ENCODE peak calls at places on chromosomes 11 and 22, in nine cellular contexts. L, J, N, M, Z, U, I, X and V are unnamed samples.

GRCh38 chr11:36092314-36093030 is 148.6 kb downstream of the LDLRAD3 start:
- DNase-seq in L (no peak), N (no peak), Z (no peak), M (no peak), X (no peak), J (no peak), I (no peak), U (peak; percentile 43), V (no peak)

GRCh38 chr22:19085233-19086043 is 36.8 kb downstream of the DGCR2 start:
- DNase-seq in Z (peak; percentile 29), N (peak; percentile 13), U (peak; percentile 51), X (no peak), J (no peak), L (no peak), I (no peak), M (no peak), V (no peak)

GRCh38 chr11:212150-213100 is 4.9 kb downstream of the RIC8A start:
- DNase-seq in J (no peak), N (peak; percentile 59), M (no peak), X (no peak), L (no peak), Z (no peak), I (no peak), U (no peak), V (no peak)

GRCh38 chr11:64590763-64591221 is at the start of gene SLC22A12:
- DNase-seq in Z (no peak), N (peak; percentile 58), U (no peak), J (no peak), M (no peak), I (no peak), L (no peak), X (peak; percentile 4), V (no peak)

GRCh38 chr22:46415816-46416536 is 80.5 kb downstream of the TRMU start:
- DNase-seq in J (no peak), N (no peak), I (no peak), X (no peak), Z (no peak), L (no peak), M (no peak), U (no peak), V (no peak)

GRCh38 chr11:63488789-63489188 is 2.2 kb downstream of the PLAAT5 start:
- DNase-seq in J (no peak), M (no peak), Z (no peak), I (no peak), U (no peak), N (no peak), X (no peak), L (no peak), V (no peak)

GRCh38 chr11:67996622-67997459 is 7.1 kb downstream of the UNC93B1 start:
- DNase-seq in I (no peak), M (peak; percentile 68), J (no peak), L (no peak), N (peak; percentile 91), U (peak; percentile 36), Z (no peak), X (peak; percentile 58), V (no peak)

GRCh38 chr22:26893034-26893710 is 235.8 kb downstream of the MIAT start:
- DNase-seq in Z (peak; percentile 11), U (no peak), J (no peak), I (no peak), L (no peak), M (no peak), N (no peak), X (no peak), V (no peak)

GRCh38 chr11:122313581-122313980 is 197.6 kb upstream of the BLID start:
- DNase-seq in X (no peak), I (no peak), J (no peak), L (no peak), U (no peak), N (no peak), Z (peak; percentile 1), M (no peak), V (no peak)

GRCh38 chr22:17733484-17733883 is 40.8 kb downstream of the BID start:
- DNase-seq in N (no peak), U (peak; percentile 35), I (no peak), Z (no peak), X (no peak), M (no peak), J (no peak), L (no peak), V (no peak)

GRCh38 chr22:17258015-17258827 is 39.0 kb upstream of the ADA2 start:
- DNase-seq in J (no peak), M (peak; percentile 87), X (peak; percentile 69), L (no peak), I (peak; percentile 50), U (peak; percentile 37), N (no peak), Z (peak; percentile 53), V (peak; percentile 30)

GRCh38 chr11:12288212-12288933 is 89.0 kb upstream of the PARVA start:
- DNase-seq in U (peak; percentile 97), M (peak; percentile 77), L (peak; percentile 87), X (peak; percentile 75), Z (peak; percentile 66), J (peak; percentile 89), N (peak; percentile 83), I (peak; percentile 44), V (peak; percentile 90)

DNA sequence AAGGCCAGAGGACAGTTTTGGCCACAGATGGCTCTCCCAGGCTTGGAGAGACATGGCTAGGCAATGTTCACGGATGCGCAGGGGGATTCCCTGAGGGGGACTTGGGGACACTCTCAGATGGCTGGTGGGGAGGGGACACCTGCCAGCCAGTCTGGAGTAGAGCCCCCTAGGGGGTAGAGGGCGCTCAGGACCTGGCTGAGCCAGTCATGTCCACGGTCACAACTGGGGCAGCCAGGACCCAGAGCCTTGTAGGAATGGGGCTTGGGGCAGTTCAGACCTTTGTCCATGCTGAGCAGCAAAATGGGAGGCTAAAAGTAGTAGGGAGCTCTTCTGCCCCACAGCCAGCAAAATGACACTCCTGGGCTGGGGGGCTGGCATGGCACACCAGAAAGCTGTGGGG is 1.7 kb downstream of the CSDC2 start:
- DNase-seq in M (no peak), J (no peak), X (no peak), N (no peak), Z (no peak), L (no peak), I (no peak), U (no peak), V (no peak)
- H3K4me3 ChIP-seq in M (no peak overlapping the region), J (no peak overlapping the region), X (peak overlapping the region; percentile 74), N (no peak overlapping the region), Z (no peak overlapping the region), L (peak overlapping the region; percentile 84), I (no peak overlapping the region), U (no peak overlapping the region), V (peak overlapping the region; percentile 27)

GRCh38 chr11:71251761-71252433 is 480 bp downstream of the SHANK2 start:
- DNase-seq in I (no peak), L (no peak), X (no peak), J (no peak), Z (no peak), N (peak; percentile 77), U (peak; percentile 1), M (peak; percentile 55), V (no peak)
- TF ChIP-seq CTCF in I (no peak), L (peak; percentile 6), X (peak; percentile 51), J (peak; percentile 4), Z (peak; percentile 42), N (peak; percentile 47), U (no peak), M (peak; percentile 81), V (no peak)

GRCh38 chr11:118868659-118869058 is 15.0 kb upstream of the CXCR5 start:
- DNase-seq in I (no peak), M (peak; percentile 26), Z (no peak), N (no peak), J (no peak), X (no peak), U (no peak), L (no peak), V (no peak)

GRCh38 chr11:118873804-118874203 is 9.9 kb upstream of the CXCR5 start:
- DNase-seq in U (no peak), N (no peak), Z (no peak), I (no peak), L (no peak), M (no peak), J (no peak), X (no peak), V (no peak)

GRCh38 chr11:118872403-118872821 is 11.3 kb upstream of the CXCR5 start:
- DNase-seq in N (no peak), U (no peak), M (no peak), X (no peak), Z (no peak), L (no peak), J (no peak), I (peak; percentile 56), V (no peak)

GRCh38 chr11:118876261-118876660 is 7.4 kb upstream of the CXCR5 start:
- DNase-seq in Z (no peak), L (no peak), J (no peak), U (no peak), I (no peak), N (no peak), M (no peak), X (no peak), V (no peak)

DNA sequence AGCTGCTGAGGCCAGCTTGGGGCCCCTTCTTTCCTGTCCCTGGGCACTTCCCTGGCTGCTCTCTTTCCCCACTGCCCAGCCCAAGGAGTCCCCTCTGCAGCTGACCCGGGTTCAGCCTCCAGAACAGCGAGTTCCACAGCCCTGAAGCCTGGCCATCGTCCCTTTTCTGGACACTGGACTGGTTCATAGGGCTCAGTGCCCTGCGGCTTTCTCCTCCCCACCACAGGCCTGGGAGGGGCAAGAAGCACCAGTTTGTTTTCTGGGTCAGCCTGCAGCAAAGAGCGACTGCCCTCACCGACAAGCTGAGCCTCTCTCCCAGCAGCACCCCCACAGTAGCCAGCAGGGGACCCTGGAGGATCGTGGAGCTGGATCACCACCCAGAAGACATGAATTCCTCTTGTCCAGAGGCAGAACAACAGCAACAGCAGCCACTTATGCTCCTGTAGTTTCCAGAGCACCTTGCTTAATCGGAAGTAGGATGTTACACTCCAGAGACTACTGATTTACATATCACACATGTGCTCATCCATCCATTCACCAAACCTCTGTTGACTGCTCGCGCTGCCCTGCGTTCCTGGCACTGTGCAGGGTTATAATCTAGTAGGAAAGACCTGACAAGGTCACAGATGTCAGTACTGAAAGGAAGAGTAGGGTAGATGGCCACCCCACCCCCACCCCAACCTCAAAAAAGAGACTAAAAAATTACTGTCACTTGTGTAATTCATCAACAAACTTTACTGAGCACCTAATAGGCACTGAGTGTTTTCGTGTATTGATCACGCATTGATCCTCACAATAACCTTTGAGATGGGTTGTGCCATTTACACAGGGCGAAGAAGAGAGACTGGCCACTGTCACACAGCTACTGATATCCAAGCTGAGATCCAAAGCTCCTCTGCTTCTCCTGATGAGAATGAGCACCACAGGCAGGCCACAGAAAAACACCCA is 13.0 kb upstream of the CXCR5 start:
- DNase-seq in X (peak; percentile 52), J (no peak), M (peak; percentile 45), U (peak; percentile 36), L (no peak), Z (no peak), I (no peak), N (peak; percentile 69), V (no peak)
- H3K4me3 ChIP-seq in X (peak overlapping the region; percentile 47), J (no peak overlapping the region), M (no peak overlapping the region), U (no peak overlapping the region), L (no peak overlapping the region), Z (no peak overlapping the region), I (peak overlapping the region; percentile 22), N (peak overlapping the region; percentile 23), V (no peak overlapping the region)

DNA sequence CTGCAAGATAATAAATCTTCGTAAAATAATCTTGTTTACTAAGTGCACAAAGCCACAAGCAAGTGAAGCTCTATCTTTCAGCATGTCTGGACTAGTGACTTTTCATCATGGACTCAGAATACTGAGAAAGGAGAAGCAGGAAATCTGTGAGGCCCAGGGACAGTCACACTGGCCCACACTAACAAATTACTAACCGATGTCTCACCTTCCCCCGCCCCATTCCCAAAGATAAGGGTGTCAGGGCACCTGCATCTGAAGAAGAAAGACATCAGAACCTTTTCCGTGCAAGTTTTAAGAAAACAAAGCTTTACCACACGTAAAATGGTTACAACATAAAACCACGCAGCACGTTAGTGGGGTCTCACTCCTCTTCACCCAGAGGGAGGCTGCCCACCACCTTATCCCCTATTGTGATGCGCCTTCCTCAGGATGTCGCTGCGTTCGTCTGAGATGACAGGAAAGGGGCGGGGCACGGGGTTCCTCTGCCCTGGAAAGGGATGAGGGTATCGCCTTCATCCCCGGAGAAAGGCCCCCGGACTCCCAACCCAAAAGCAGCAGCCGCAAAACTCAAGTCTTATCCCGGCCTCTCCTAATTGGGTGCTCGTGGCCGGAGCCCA is 603 bp downstream of the BTBD10 start:
- DNase-seq in N (no peak), Z (peak; percentile 90), U (peak; percentile 59), J (no peak), X (peak; percentile 61), L (no peak), I (peak; percentile 66), M (no peak), V (no peak)
- TF ChIP-seq CTCF in N (no peak), Z (no peak), U (no peak), J (no peak), X (no peak), L (no peak), I (no peak), M (no peak), V (no peak)